ENCODE peak calls at places on chromosomes 5 and 9, in eight cellular contexts. B is B cell; F is colonic mucosa; G is BE2C; T is breast epithelium; X is CD4-positive, alpha-beta T cell; D is Panc1; C is hepatocyte. E is an unnamed sample.

GRCh38 chr5:44568519-44568918 is 179.3 kb upstream of the FGF10 start:
- DNase-seq in B (no peak), F (no peak), G (no peak), T (no peak), X (no peak), D (no peak), C (no peak), E (no peak)

GRCh38 chr5:136655429-136655828 is 290.1 kb upstream of the TRPC7 start:
- DNase-seq in B (no peak), F (no peak), G (no peak), T (no peak), X (no peak), D (no peak), C (no peak), E (no peak)

GRCh38 chr5:1975898-1976765 is 93.4 kb upstream of the IRX4 start:
- DNase-seq in B (no peak), F (no peak), G (no peak), T (no peak), X (no peak), D (peak; percentile 2), C (no peak), E (no peak)

GRCh38 chr9:120539951-120540350 is 40.0 kb downstream of the CDK5RAP2 start:
- DNase-seq in B (no peak), F (no peak), G (no peak), T (no peak), X (no peak), D (no peak), C (no peak), E (no peak)

GRCh38 chr9:130275156-130275555 is 9.6 kb downstream of the HMCN2 start:
- DNase-seq in B (no peak), F (no peak), G (no peak), T (no peak), X (no peak), D (no peak), C (no peak), E (no peak)

GRCh38 chr5:17819786-17820185 is 185.5 kb downstream of the TAF11L14 start:
- DNase-seq in B (no peak), F (no peak), G (no peak), T (no peak), X (no peak), D (no peak), C (no peak), E (no peak)

GRCh38 chr9:128405780-128406171 is 14.9 kb upstream of the CERCAM start:
- DNase-seq in B (no peak), F (no peak), G (no peak), T (no peak), X (no peak), D (no peak), C (no peak), E (no peak)

GRCh38 chr5:143496928-143497327 is 93.4 kb upstream of the NR3C1 start:
- DNase-seq in B (no peak), F (no peak), G (no peak), T (no peak), X (no peak), D (no peak), C (no peak), E (no peak)

GRCh38 chr9:94802795-94803194 is 76.3 kb downstream of the AOPEP start:
- DNase-seq in B (no peak), F (no peak), G (no peak), T (no peak), X (no peak), D (no peak), C (no peak), E (no peak)

GRCh38 chr9:3023449-3023848 is 179.6 kb upstream of the PUM3 start:
- DNase-seq in B (no peak), F (no peak), G (no peak), T (no peak), X (no peak), D (no peak), C (no peak), E (no peak)

GRCh38 chr5:86748538-86749105 is 130.9 kb downstream of the COX7C start:
- DNase-seq in B (no peak), F (no peak), G (no peak), T (no peak), X (no peak), D (no peak), C (no peak), E (no peak)

GRCh38 chr5:93800988-93801811 is 59.8 kb upstream of the POU5F2 start:
- DNase-seq in B (peak; percentile 41), F (peak; percentile 39), G (peak; percentile 39), T (no peak), X (no peak), D (peak; percentile 24), C (peak; percentile 64), E (peak; percentile 39)

GRCh38 chr9:134993996-134994720 is 76.4 kb upstream of the FCN1 start:
- DNase-seq in B (no peak), F (no peak), G (no peak), T (no peak), X (no peak), D (no peak), C (no peak), E (no peak)

GRCh38 chr9:108869092-108869725 is 7.1 kb downstream of the ACTL7A start:
- DNase-seq in B (no peak), F (no peak), G (no peak), T (no peak), X (no peak), D (no peak), C (peak; percentile 64), E (no peak)

GRCh38 chr9:32886021-32886420 is 102.7 kb downstream of the TMEM215 start:
- DNase-seq in B (no peak), F (no peak), G (no peak), T (no peak), X (no peak), D (no peak), C (no peak), E (no peak)

DNA sequence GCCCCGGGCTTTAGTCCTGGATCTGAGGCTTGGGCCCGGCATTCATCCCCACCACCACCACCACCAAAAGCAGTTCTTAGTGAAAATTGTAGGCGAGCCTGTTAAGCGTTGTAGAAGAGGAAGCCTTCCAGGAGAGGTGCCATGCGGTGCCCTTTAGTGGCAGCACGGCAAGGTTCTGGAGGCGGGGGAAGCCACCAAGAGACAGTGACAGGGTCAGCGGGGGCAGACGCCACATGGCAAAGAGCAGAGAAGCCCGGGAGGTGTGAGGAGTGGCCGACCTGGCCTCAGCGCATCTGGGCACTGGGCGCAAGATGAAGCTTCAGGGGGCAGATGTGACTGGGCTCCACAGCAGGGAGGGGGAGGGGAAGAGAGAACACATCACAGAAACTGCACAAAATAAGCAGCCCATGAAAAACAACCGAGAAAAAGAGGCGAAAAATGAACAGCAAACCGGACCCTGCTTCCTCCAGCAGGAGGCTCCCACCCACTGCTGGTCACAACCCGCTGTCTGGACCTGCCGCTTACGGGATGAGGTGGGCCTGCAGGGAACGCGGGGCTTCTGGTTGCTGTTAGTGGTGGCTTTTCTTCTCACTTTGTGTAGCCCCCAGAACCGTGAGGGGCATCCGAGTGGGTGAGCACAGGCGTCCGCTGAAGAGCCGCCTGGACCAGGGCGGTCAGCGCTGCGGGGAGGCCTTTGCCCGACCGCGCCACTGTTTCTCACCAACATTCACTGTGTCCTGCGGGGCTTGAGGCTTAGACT is 4.3 kb downstream of the LRRC14B start:
- DNase-seq in B (no peak), F (no peak), G (no peak), T (no peak), X (no peak), D (no peak), C (no peak), E (no peak)
- TF ChIP-seq CTCF in B (no peak), F (no peak), G (peak; percentile 20), T (no peak), X (no peak), D (no peak), C (no peak), E (no peak)

DNA sequence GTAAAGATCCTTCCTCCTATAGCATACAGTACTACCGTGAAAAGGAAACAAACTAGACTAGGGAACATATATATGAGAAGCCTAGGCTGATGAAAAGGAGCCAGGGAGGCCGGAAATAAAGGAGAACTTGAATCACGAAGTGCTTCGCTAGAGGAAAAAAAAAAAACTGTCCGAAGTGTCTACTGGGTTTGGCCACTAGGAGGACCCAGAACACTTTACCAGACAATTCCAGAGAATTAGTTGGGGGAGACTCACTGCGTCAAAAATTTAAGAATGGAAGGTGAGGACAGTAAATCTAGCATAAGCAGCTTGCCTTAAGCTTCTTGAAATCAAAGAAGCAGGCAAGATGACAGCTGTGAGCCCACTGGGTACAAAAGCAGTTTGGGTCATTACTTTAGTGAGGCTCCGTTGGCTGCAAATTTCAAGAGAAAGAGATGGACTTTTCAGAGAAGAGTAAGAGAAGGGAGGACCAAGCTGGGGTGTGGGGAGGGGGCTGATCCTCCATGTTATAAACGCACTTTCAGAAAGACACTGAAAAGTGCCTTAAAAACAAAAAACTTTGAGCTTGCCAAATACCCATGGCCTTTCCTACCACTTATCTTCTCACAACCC is 47.4 kb downstream of the P4HA2 start:
- DNase-seq in B (peak; percentile 42), F (peak; percentile 32), G (peak; percentile 29), T (no peak), X (no peak), D (peak; percentile 35), C (peak; percentile 73), E (no peak)
- TF ChIP-seq CTCF in B (peak; percentile 75), F (peak; percentile 59), G (peak; percentile 90), T (peak; percentile 65), X (peak; percentile 44), D (peak; percentile 87), C (peak; percentile 76), E (peak; percentile 80)

DNA sequence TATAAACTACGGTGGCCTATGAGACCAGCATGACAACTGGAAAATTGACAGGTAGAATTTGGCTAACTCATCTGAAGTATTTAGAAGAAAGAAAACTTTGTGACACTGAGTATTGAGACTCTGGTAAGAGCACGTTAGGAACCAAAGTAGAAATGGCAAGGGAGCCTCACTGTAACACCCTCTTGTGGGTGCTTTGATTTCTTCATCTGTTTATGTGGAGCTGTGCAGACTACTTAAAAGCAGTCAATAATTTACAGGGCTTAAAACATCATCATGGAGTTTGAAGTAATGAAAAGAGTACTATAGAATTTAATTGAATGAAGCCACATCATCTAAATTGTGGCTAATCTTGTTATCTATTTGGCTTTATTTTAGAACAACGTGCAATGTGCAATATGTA is 414.2 kb downstream of the CCDC171 start:
- DNase-seq in B (no peak), F (no peak), G (no peak), T (no peak), X (no peak), D (no peak), C (no peak), E (no peak)
- TF ChIP-seq CTCF in B (no peak), F (no peak), G (peak; percentile 7), T (no peak), X (no peak), D (no peak), C (peak; percentile 6), E (no peak)

DNA sequence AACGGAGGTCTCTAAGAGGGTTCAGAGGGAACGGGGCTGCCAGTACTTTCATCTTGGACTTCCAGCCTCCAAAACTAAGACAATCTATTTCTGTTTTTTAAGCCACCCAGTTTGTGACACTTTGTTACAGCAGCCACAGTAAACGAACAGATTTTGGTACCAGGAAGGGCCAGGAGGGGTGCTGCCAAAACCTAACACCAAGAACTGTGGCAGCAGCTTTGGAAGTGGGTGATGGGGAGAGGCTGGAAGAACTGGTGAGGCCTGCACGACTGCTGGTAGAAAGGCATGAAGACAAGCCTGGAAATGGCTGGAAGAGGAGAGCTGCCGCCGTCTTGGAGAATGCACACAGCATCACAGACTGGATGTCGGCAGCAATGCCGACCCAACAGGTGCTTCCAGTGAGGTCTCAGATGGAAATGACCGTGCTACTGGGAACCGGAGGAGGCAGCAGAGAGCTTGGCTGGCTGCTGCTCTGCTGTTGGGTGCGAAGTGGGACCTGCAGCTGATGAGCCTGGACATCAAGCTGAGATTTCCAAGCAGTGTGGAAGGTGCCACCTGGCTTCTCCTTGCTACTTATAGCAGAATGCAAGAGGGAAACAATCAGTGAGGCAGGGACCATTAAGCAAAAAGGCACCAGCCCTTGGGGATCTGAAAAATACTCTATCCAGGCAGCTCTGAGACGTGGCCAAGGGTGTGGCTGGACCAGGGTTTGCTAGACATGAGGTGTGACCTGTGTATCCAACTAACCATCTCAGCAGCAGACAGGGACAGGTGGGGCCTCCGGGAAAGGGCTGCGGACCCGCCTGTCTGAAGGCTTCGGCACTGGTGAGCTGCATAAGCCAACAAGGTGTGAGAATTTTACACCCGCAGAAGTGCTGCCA is 4.7 kb upstream of the TMEM210 start:
- DNase-seq in B (peak; percentile 49), F (peak; percentile 51), G (peak; percentile 69), T (no peak), X (no peak), D (no peak), C (peak; percentile 74), E (no peak)
- TF ChIP-seq CTCF in B (peak; percentile 48), F (peak; percentile 48), G (peak; percentile 89), T (peak; percentile 58), X (no peak), D (peak; percentile 78), C (peak; percentile 49), E (peak; percentile 63)

E was measured in neural crest cell.